ENCODE peak calls at places on chromosome 9, in ten cellular contexts. One of them, this sample, is unnamed.

GRCh38 chr9:83144492-83144891 is 81.5 kb upstream of the RASEF start:
- DNase-seq in pancreas: no peak
- DNase-seq in progenitor cell of endocrine pancreas: no peak
- DNase-seq in stimulated activated naive CD4-positive, alpha-beta T cell treated with Interleukin-2 at 50 U/mL for 16 hours: no peak
- DNase-seq in HEK293T: no peak
- DNase-seq in DMS 273 treated with DMSO at 0.1 percent for 48 hours: no peak
- DNase-seq in B cell: no peak
- DNase-seq in lower lobe of right lung: no peak
- DNase-seq in activated naive CD8-positive, alpha-beta T cell treated with anti-CD3 and anti-CD28 coated beads, Interleukin-2, amount 10 ng/mL, durations not matched to agents 7 days and 5 days: no peak
- DNase-seq in iris pigment epithelial cell: no peak
- DNase-seq in this sample: no peak

GRCh38 chr9:136051568-136052432 is 43.3 kb downstream of the NACC2 start:
- DNase-seq in pancreas: peak; percentile 77
- DNase-seq in progenitor cell of endocrine pancreas: no peak
- DNase-seq in stimulated activated naive CD4-positive, alpha-beta T cell treated with Interleukin-2 at 50 U/mL for 16 hours: no peak
- DNase-seq in HEK293T: peak; percentile 76
- DNase-seq in DMS 273 treated with DMSO at 0.1 percent for 48 hours: peak; percentile 78
- DNase-seq in B cell: no peak
- DNase-seq in lower lobe of right lung: peak; percentile 76
- DNase-seq in activated naive CD8-positive, alpha-beta T cell treated with anti-CD3 and anti-CD28 coated beads, Interleukin-2, amount 10 ng/mL, durations not matched to agents 7 days and 5 days: no peak
- DNase-seq in iris pigment epithelial cell: peak; percentile 88
- DNase-seq in this sample: peak; percentile 80

GRCh38 chr9:110969971-110970381 is 68.3 kb downstream of the LPAR1 start:
- DNase-seq in pancreas: no peak
- DNase-seq in progenitor cell of endocrine pancreas: no peak
- DNase-seq in stimulated activated naive CD4-positive, alpha-beta T cell treated with Interleukin-2 at 50 U/mL for 16 hours: no peak
- DNase-seq in HEK293T: no peak
- DNase-seq in DMS 273 treated with DMSO at 0.1 percent for 48 hours: no peak
- DNase-seq in B cell: no peak
- DNase-seq in lower lobe of right lung: no peak
- DNase-seq in activated naive CD8-positive, alpha-beta T cell treated with anti-CD3 and anti-CD28 coated beads, Interleukin-2, amount 10 ng/mL, durations not matched to agents 7 days and 5 days: no peak
- DNase-seq in iris pigment epithelial cell: peak; percentile 89
- DNase-seq in this sample: no peak

GRCh38 chr9:121538221-121538620 is 38.6 kb upstream of the GGTA1 start:
- DNase-seq in pancreas: no peak
- DNase-seq in progenitor cell of endocrine pancreas: no peak
- DNase-seq in stimulated activated naive CD4-positive, alpha-beta T cell treated with Interleukin-2 at 50 U/mL for 16 hours: no peak
- DNase-seq in HEK293T: no peak
- DNase-seq in DMS 273 treated with DMSO at 0.1 percent for 48 hours: no peak
- DNase-seq in B cell: no peak
- DNase-seq in lower lobe of right lung: no peak
- DNase-seq in activated naive CD8-positive, alpha-beta T cell treated with anti-CD3 and anti-CD28 coated beads, Interleukin-2, amount 10 ng/mL, durations not matched to agents 7 days and 5 days: no peak
- DNase-seq in iris pigment epithelial cell: no peak
- DNase-seq in this sample: no peak

GRCh38 chr9:134152022-134152448 is 12.3 kb downstream of the RNU6ATAC start:
- DNase-seq in pancreas: no peak
- DNase-seq in progenitor cell of endocrine pancreas: no peak
- DNase-seq in stimulated activated naive CD4-positive, alpha-beta T cell treated with Interleukin-2 at 50 U/mL for 16 hours: no peak
- DNase-seq in HEK293T: no peak
- DNase-seq in DMS 273 treated with DMSO at 0.1 percent for 48 hours: no peak
- DNase-seq in B cell: no peak
- DNase-seq in lower lobe of right lung: no peak
- DNase-seq in activated naive CD8-positive, alpha-beta T cell treated with anti-CD3 and anti-CD28 coated beads, Interleukin-2, amount 10 ng/mL, durations not matched to agents 7 days and 5 days: no peak
- DNase-seq in iris pigment epithelial cell: no peak
- DNase-seq in this sample: no peak

GRCh38 chr9:129485140-129485758 is 135.7 kb downstream of the C9orf50 start:
- DNase-seq in pancreas: peak; percentile 58
- DNase-seq in progenitor cell of endocrine pancreas: no peak
- DNase-seq in stimulated activated naive CD4-positive, alpha-beta T cell treated with Interleukin-2 at 50 U/mL for 16 hours: no peak
- DNase-seq in HEK293T: no peak
- DNase-seq in DMS 273 treated with DMSO at 0.1 percent for 48 hours: no peak
- DNase-seq in B cell: no peak
- DNase-seq in lower lobe of right lung: no peak
- DNase-seq in activated naive CD8-positive, alpha-beta T cell treated with anti-CD3 and anti-CD28 coated beads, Interleukin-2, amount 10 ng/mL, durations not matched to agents 7 days and 5 days: no peak
- DNase-seq in iris pigment epithelial cell: no peak
- DNase-seq in this sample: no peak

GRCh38 chr9:131666779-131667178 is 73.1 kb downstream of the RAPGEF1 start:
- DNase-seq in pancreas: no peak
- DNase-seq in progenitor cell of endocrine pancreas: no peak
- DNase-seq in stimulated activated naive CD4-positive, alpha-beta T cell treated with Interleukin-2 at 50 U/mL for 16 hours: no peak
- DNase-seq in HEK293T: no peak
- DNase-seq in DMS 273 treated with DMSO at 0.1 percent for 48 hours: no peak
- DNase-seq in B cell: no peak
- DNase-seq in lower lobe of right lung: no peak
- DNase-seq in activated naive CD8-positive, alpha-beta T cell treated with anti-CD3 and anti-CD28 coated beads, Interleukin-2, amount 10 ng/mL, durations not matched to agents 7 days and 5 days: no peak
- DNase-seq in iris pigment epithelial cell: no peak
- DNase-seq in this sample: no peak

GRCh38 chr9:9790216-9790872 is 822.5 kb downstream of the PTPRD start:
- DNase-seq in pancreas: no peak
- DNase-seq in progenitor cell of endocrine pancreas: no peak
- DNase-seq in stimulated activated naive CD4-positive, alpha-beta T cell treated with Interleukin-2 at 50 U/mL for 16 hours: no peak
- DNase-seq in HEK293T: peak; percentile 7
- DNase-seq in DMS 273 treated with DMSO at 0.1 percent for 48 hours: no peak
- DNase-seq in B cell: peak; percentile 50
- DNase-seq in lower lobe of right lung: no peak
- DNase-seq in activated naive CD8-positive, alpha-beta T cell treated with anti-CD3 and anti-CD28 coated beads, Interleukin-2, amount 10 ng/mL, durations not matched to agents 7 days and 5 days: no peak
- DNase-seq in iris pigment epithelial cell: peak; percentile 7
- DNase-seq in this sample: no peak

GRCh38 chr9:89440548-89440947 is 57.4 kb downstream of the SEMA4D start:
- DNase-seq in pancreas: no peak
- DNase-seq in progenitor cell of endocrine pancreas: no peak
- DNase-seq in stimulated activated naive CD4-positive, alpha-beta T cell treated with Interleukin-2 at 50 U/mL for 16 hours: peak; percentile 24
- DNase-seq in HEK293T: no peak
- DNase-seq in DMS 273 treated with DMSO at 0.1 percent for 48 hours: no peak
- DNase-seq in B cell: no peak
- DNase-seq in lower lobe of right lung: peak; percentile 90
- DNase-seq in activated naive CD8-positive, alpha-beta T cell treated with anti-CD3 and anti-CD28 coated beads, Interleukin-2, amount 10 ng/mL, durations not matched to agents 7 days and 5 days: no peak
- DNase-seq in iris pigment epithelial cell: no peak
- DNase-seq in this sample: peak; percentile 93

GRCh38 chr9:134389659-134390058 is 63.4 kb downstream of the RXRA start:
- DNase-seq in pancreas: no peak
- DNase-seq in progenitor cell of endocrine pancreas: no peak
- DNase-seq in stimulated activated naive CD4-positive, alpha-beta T cell treated with Interleukin-2 at 50 U/mL for 16 hours: no peak
- DNase-seq in HEK293T: no peak
- DNase-seq in DMS 273 treated with DMSO at 0.1 percent for 48 hours: no peak
- DNase-seq in B cell: no peak
- DNase-seq in lower lobe of right lung: no peak
- DNase-seq in activated naive CD8-positive, alpha-beta T cell treated with anti-CD3 and anti-CD28 coated beads, Interleukin-2, amount 10 ng/mL, durations not matched to agents 7 days and 5 days: no peak
- DNase-seq in iris pigment epithelial cell: no peak
- DNase-seq in this sample: no peak

GRCh38 chr9:15961217-15961616 is 408.4 kb downstream of the CCDC171 start:
- DNase-seq in pancreas: no peak
- DNase-seq in progenitor cell of endocrine pancreas: no peak
- DNase-seq in stimulated activated naive CD4-positive, alpha-beta T cell treated with Interleukin-2 at 50 U/mL for 16 hours: no peak
- DNase-seq in HEK293T: no peak
- DNase-seq in DMS 273 treated with DMSO at 0.1 percent for 48 hours: no peak
- DNase-seq in B cell: no peak
- DNase-seq in lower lobe of right lung: no peak
- DNase-seq in activated naive CD8-positive, alpha-beta T cell treated with anti-CD3 and anti-CD28 coated beads, Interleukin-2, amount 10 ng/mL, durations not matched to agents 7 days and 5 days: no peak
- DNase-seq in iris pigment epithelial cell: no peak
- DNase-seq in this sample: no peak

GRCh38 chr9:137694962-137695875 is 76.4 kb downstream of the EHMT1 start:
- DNase-seq in pancreas: peak; percentile 80
- DNase-seq in progenitor cell of endocrine pancreas: peak; percentile 51
- DNase-seq in stimulated activated naive CD4-positive, alpha-beta T cell treated with Interleukin-2 at 50 U/mL for 16 hours: no peak
- DNase-seq in HEK293T: peak; percentile 79
- DNase-seq in DMS 273 treated with DMSO at 0.1 percent for 48 hours: no peak
- DNase-seq in B cell: peak; percentile 67
- DNase-seq in lower lobe of right lung: peak; percentile 70
- DNase-seq in activated naive CD8-positive, alpha-beta T cell treated with anti-CD3 and anti-CD28 coated beads, Interleukin-2, amount 10 ng/mL, durations not matched to agents 7 days and 5 days: no peak
- DNase-seq in iris pigment epithelial cell: no peak
- DNase-seq in this sample: peak; percentile 61